ENCODE peak calls at places on chromosomes 1 and 21, in six cellular contexts. U is Ammon's horn, I is epithelial cell of esophagus, B is astrocyte of the spinal cord, Z is A549, E is lower lobe of right lung. R is an unnamed sample.

GRCh38 chr1:181676269-181676668 is 193.0 kb downstream of the CACNA1E start:
- DNase-seq in U (peak), E (no peak), I (peak), B (peak), Z (peak), R (peak)

GRCh38 chr21:41289431-41289830 is 27.2 kb upstream of the FAM3B start:
- DNase-seq in E (no peak), B (no peak), I (peak), Z (no peak), U (no peak), R (no peak)

GRCh38 chr1:63148825-63149645 is 173.3 kb upstream of the FOXD3 start:
- DNase-seq in I (peak), U (peak), E (no peak), B (peak), Z (peak), R (peak)

GRCh38 chr1:11707621-11708276 is 16.2 kb downstream of the DRAXIN start:
- DNase-seq in E (peak), I (no peak), B (no peak), Z (no peak), U (peak), R (no peak)

GRCh38 chr1:7117599-7118281 is 332.5 kb downstream of the CAMTA1 start:
- DNase-seq in I (peak), U (peak), Z (peak), B (peak), E (no peak), R (no peak)

GRCh38 chr1:112251766-112252506 is 144.1 kb upstream of the CTTNBP2NL start:
- DNase-seq in B (peak), E (no peak), U (no peak), Z (peak), I (peak), R (no peak)

GRCh38 chr1:42529724-42530161 is 66.7 kb downstream of the CCDC30 start:
- DNase-seq in U (no peak), E (no peak), I (peak), B (peak), Z (peak), R (no peak)

GRCh38 chr1:201216395-201217085 is 25.9 kb downstream of the IGFN1 start:
- DNase-seq in Z (no peak), I (no peak), B (no peak), E (no peak), U (no peak), R (no peak)

GRCh38 chr1:70044832-70045231 is 160.5 kb downstream of the LRRC40 start:
- DNase-seq in Z (no peak), B (peak), U (no peak), I (peak), E (no peak), R (no peak)

GRCh38 chr1:180424848-180425457 is 77.4 kb downstream of the ACBD6 start:
- DNase-seq in B (no peak), U (no peak), Z (no peak), E (no peak), I (no peak), R (no peak)

GRCh38 chr1:182615468-182616129 is 11.4 kb upstream of the RGS16 start:
- DNase-seq in I (peak), Z (no peak), B (peak), U (peak), E (peak), R (no peak)

GRCh38 chr1:67855944-67856343 is 22.7 kb upstream of the GNG12 start:
- DNase-seq in Z (no peak), U (no peak), B (peak), E (no peak), I (no peak), R (no peak)

GRCh38 chr1:77831976-77832695 is 52.7 kb downstream of the MIGA1 start:
- DNase-seq in Z (no peak), U (no peak), I (no peak), E (no peak), B (peak), R (no peak)

GRCh38 chr1:89974701-89975470 is 20.0 kb upstream of the ZNF326 start:
- DNase-seq in I (peak), U (no peak), B (peak), E (no peak), Z (peak), R (no peak)

GRCh38 chr1:115330480-115331013 is 7.5 kb downstream of the NGF start:
- DNase-seq in Z (no peak), B (peak), I (peak), E (no peak), U (no peak), R (no peak)

GRCh38 chr1:96992871-96993270 is 271.3 kb downstream of the PTBP2 start:
- DNase-seq in I (no peak), Z (no peak), B (peak), U (no peak), E (no peak), R (no peak)

GRCh38 chr1:159778266-159778665 is 2.5 kb upstream of the DUSP23 start:
- DNase-seq in E (no peak), Z (no peak), I (no peak), U (no peak), B (peak), R (no peak)

GRCh38 chr1:56139786-56140185 is 439.6 kb downstream of the PLPP3 start:
- DNase-seq in I (no peak), B (peak), Z (no peak), E (no peak), U (no peak), R (no peak)

GRCh38 chr1:93614550-93615200 is 67.0 kb downstream of the BCAR3 start:
- DNase-seq in B (no peak), I (peak), U (no peak), E (no peak), Z (no peak), R (no peak)

GRCh38 chr1:224106568-224107281 is 7.2 kb upstream of the FBXO28 start:
- DNase-seq in U (no peak), Z (peak), B (peak), I (peak), E (no peak), R (no peak)

GRCh38 chr1:217776693-217777092 is 145.5 kb downstream of the SPATA17 start:
- DNase-seq in E (no peak), U (no peak), I (no peak), B (no peak), Z (no peak), R (no peak)